ENCODE peak calls at places on chromosome 6, in ten cellular contexts. G is tibial artery, Y is adrenal gland, U is uterus, V is psoas muscle, D is endodermal cell, I is lower lobe of right lung, P is PC-3, C is right lobe of liver, M is esophagus squamous epithelium. T is an unnamed sample. For H3K36me3, the result is how much of the 10 kb centered on the place peaks cover.

GRCh38 chr6:106125925-106126435 is 39.8 kb downstream of the PRDM1 start:
- DNase-seq in M (no peak), Y (no peak), V (no peak), D (no peak), U (no peak), I (no peak), C (no peak), P (no peak), G (no peak), T (no peak)

GRCh38 chr6:11258260-11259237 is 26.1 kb upstream of the NEDD9 start:
- DNase-seq in V (no peak), M (no peak), Y (no peak), P (no peak), D (peak), C (no peak), U (no peak), G (no peak), I (no peak), T (no peak)

GRCh38 chr6:131733376-131734016 is 22.7 kb upstream of the CTAGE9 start:
- DNase-seq in D (no peak), V (no peak), Y (no peak), C (no peak), G (no peak), M (no peak), P (no peak), U (peak), I (no peak), T (no peak)

GRCh38 chr6:37160922-37161778 is 8.8 kb upstream of the PIM1 start:
- DNase-seq in Y (no peak), M (no peak), C (no peak), G (no peak), D (no peak), U (no peak), I (no peak), V (no peak), P (peak), T (no peak)

GRCh38 chr6:108133594-108134179 is 32.1 kb upstream of the NR2E1 start:
- DNase-seq in D (peak), U (peak), M (no peak), I (peak), Y (peak), P (peak), G (no peak), V (peak), C (peak), T (no peak)

GRCh38 chr6:47135772-47136171 is 93.6 kb upstream of the ADGRF1 start:
- DNase-seq in C (no peak), G (no peak), P (peak), I (no peak), D (no peak), V (no peak), U (no peak), M (no peak), Y (no peak), T (no peak)

GRCh38 chr6:95448208-95448607 is 129.1 kb upstream of the MANEA start:
- DNase-seq in G (no peak), V (no peak), C (no peak), D (no peak), Y (no peak), M (no peak), P (no peak), I (no peak), U (no peak), T (no peak)

GRCh38 chr6:45253457-45253856 is 74.7 kb upstream of the RUNX2 start:
- DNase-seq in D (no peak), U (no peak), G (no peak), V (no peak), C (no peak), Y (no peak), M (no peak), I (no peak), P (no peak), T (no peak)

GRCh38 chr6:139882977-139883728 is 508.7 kb upstream of the CITED2 start:
- DNase-seq in I (no peak), G (no peak), C (no peak), M (no peak), U (no peak), V (no peak), D (peak), P (peak), Y (no peak), T (no peak)

GRCh38 chr6:33678932-33679478 is 32.5 kb downstream of the UQCC2 start:
- DNase-seq in G (no peak), P (no peak), M (no peak), V (no peak), I (no peak), U (no peak), C (no peak), D (no peak), Y (no peak), T (no peak)

GRCh38 chr6:127366281-127367022 is 23.0 kb upstream of the ECHDC1 start:
- DNase-seq in M (no peak), Y (peak), U (no peak), V (no peak), G (peak), D (peak), P (peak), I (no peak), C (no peak), T (no peak)

GRCh38 chr6:99354983-99355382 is 5.5 kb upstream of the FAXC start:
- DNase-seq in Y (no peak), D (no peak), I (no peak), V (no peak), C (no peak), M (no peak), P (no peak), G (no peak), U (no peak), T (no peak)

GRCh38 chr6:19333936-19334335 is 503.2 kb upstream of the ID4 start:
- DNase-seq in M (no peak), D (no peak), C (no peak), G (no peak), I (no peak), Y (no peak), U (no peak), V (no peak), P (peak), T (no peak)

GRCh38 chr6:40268166-40268958 is 318.8 kb downstream of the LRFN2 start:
- DNase-seq in M (no peak), C (no peak), Y (no peak), V (no peak), I (no peak), D (no peak), U (no peak), P (no peak), G (no peak), T (no peak)

GRCh38 chr6:112833546-112834215 is 486.6 kb downstream of the RFPL4B start:
- DNase-seq in M (no peak), P (no peak), I (no peak), C (no peak), Y (no peak), G (no peak), V (no peak), D (no peak), U (no peak), T (no peak)

GRCh38 chr6:138491020-138491419 is 8.3 kb downstream of the NHSL1 start:
- DNase-seq in V (no peak), M (no peak), Y (no peak), C (no peak), P (no peak), G (no peak), D (no peak), I (no peak), U (no peak), T (no peak)

GRCh38 chr6:101015541-101015940 is 134.4 kb upstream of the ASCC3 start:
- DNase-seq in Y (no peak), C (no peak), M (no peak), V (no peak), D (no peak), U (no peak), I (no peak), G (no peak), P (no peak), T (no peak)

GRCh38 chr6:149130093-149130872 is 187.2 kb upstream of the TAB2 start:
- DNase-seq in U (no peak), I (no peak), G (no peak), V (no peak), Y (no peak), M (no peak), C (no peak), P (peak), D (no peak), T (no peak)

GRCh38 chr6:19838442-19839236 is 1.5 kb downstream of the ID4 start:
- DNase-seq in U (peak), Y (no peak), D (peak), P (peak), M (no peak), V (peak), I (peak), C (no peak), G (peak), T (no peak)

GRCh38 chr6:120606743-120607142 is 727.5 kb downstream of the TBC1D32 start:
- DNase-seq in D (no peak), U (no peak), M (no peak), G (no peak), C (no peak), V (no peak), I (no peak), P (no peak), Y (no peak), T (no peak)

GRCh38 chr6:24907959-24908358 is 27.8 kb downstream of the RIPOR2 start:
- DNase-seq in G (no peak), Y (no peak), U (no peak), V (no peak), P (no peak), D (no peak), M (no peak), C (no peak), I (no peak), T (no peak)

GRCh38 chr6:6619415-6619814 is 30.9 kb downstream of the LY86 start:
- DNase-seq in C (no peak), D (no peak), Y (no peak), I (no peak), U (no peak), V (no peak), G (no peak), M (no peak), P (no peak), T (no peak)
- TF ChIP-seq CTCF in C (no peak), D (no peak), Y (no peak), I (no peak), U (no peak), V (no peak), G (no peak), M (no peak), P (no peak), T (no peak)

GRCh38 chr6:2969549-2969948 is 1.8 kb downstream of the SERPINB6 start:
- DNase-seq in M (no peak), I (no peak), V (no peak), Y (no peak), G (no peak), P (no peak), D (peak), U (no peak), C (no peak), T (no peak)

GRCh38 chr6:2970753-2971419 is 481 bp downstream of the SERPINB6 start:
- DNase-seq in Y (peak), G (peak), M (peak), U (peak), C (peak), I (peak), P (peak), D (peak), V (peak), T (no peak)

GRCh38 chr6:2968600-2969135 is 2.7 kb downstream of the SERPINB6 start:
- DNase-seq in M (no peak), G (no peak), I (no peak), V (no peak), U (no peak), Y (no peak), P (no peak), D (peak), C (no peak), T (no peak)

GRCh38 chr6:2971420-2972218 is at the start of gene SERPINB6:
- DNase-seq in Y (peak), C (peak), G (peak), I (peak), V (peak), P (peak), M (no peak), U (peak), D (peak), T (peak)

DNA sequence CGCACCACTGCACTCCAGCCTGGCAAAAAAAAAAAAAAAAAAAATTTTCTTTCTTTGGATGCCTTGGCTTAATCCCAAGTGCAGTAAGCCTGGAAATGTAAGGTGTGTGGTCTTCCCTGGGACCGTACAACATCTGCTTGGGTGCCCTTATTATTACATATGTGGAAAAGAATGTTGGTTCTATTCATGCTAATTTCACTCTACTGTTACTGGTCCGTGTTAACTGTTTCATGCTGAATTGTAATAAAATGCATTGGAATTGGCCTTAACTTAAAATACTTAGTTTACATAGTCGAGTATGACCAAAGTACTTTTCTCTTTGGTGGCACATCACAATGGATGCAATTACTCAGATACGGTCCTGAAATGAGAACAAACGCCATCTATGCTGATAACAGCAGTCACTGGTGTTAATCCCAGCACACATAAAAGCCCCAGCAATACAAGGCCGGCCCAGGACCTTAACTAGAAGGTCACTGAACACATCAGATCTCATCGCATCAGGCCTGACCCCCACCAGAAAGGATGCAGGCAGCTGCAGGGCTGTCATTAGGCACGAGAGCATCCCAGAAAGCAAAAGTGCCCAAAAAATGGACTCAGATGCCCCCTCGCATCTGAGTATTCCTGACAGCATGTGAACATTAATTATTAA is 1.2 kb downstream of the SERPINB6 start:
- DNase-seq in G (no peak), C (no peak), Y (no peak), D (peak), I (no peak), U (no peak), P (no peak), M (no peak), V (no peak), T (no peak)
- H3K4me3 ChIP-seq in G (peak), C (peak), Y (no peak), D (peak), I (peak), U (peak), P (peak), M (peak), V (peak), T (peak)

DNA sequence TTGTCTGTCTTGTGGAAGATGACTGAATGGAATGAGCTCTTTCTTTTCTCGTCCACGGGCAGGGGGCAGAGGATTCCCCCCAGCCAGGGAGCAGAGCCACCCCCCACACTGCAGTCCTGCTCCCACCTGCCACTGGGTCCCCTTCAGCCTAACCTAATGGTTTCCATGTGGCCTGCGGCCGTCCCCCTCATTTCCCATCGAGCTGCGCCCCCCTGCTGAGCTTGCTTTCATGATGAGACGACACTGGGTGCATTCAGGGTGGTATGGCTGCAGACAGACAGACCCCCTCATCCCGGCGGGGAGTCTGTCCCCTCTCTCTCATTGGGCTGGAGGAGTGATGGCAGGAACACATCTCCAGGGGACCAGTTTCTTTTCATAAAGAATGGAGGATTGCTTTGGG is 140.8 kb downstream of the DTNBP1 start:
- DNase-seq in Y (peak), G (no peak), M (no peak), V (no peak), C (no peak), I (no peak), U (no peak), P (no peak), D (peak), T (no peak)
- H3K36me3 ChIP-seq in Y (half or more), G (half or more), M (half or more), V (half or more), C (under half), I (half or more), U (under half), P (under half), D (half or more), T (under half)

GRCh38 chr6:56710967-56711366 is 68.3 kb upstream of the DST start:
- DNase-seq in Y (no peak), G (no peak), M (no peak), C (no peak), V (no peak), D (no peak), I (no peak), U (no peak), P (no peak), T (no peak)
- TF ChIP-seq CTCF in Y (no peak), G (no peak), M (no peak), C (no peak), V (no peak), D (peak), I (no peak), U (no peak), P (peak), T (no peak)

DNA sequence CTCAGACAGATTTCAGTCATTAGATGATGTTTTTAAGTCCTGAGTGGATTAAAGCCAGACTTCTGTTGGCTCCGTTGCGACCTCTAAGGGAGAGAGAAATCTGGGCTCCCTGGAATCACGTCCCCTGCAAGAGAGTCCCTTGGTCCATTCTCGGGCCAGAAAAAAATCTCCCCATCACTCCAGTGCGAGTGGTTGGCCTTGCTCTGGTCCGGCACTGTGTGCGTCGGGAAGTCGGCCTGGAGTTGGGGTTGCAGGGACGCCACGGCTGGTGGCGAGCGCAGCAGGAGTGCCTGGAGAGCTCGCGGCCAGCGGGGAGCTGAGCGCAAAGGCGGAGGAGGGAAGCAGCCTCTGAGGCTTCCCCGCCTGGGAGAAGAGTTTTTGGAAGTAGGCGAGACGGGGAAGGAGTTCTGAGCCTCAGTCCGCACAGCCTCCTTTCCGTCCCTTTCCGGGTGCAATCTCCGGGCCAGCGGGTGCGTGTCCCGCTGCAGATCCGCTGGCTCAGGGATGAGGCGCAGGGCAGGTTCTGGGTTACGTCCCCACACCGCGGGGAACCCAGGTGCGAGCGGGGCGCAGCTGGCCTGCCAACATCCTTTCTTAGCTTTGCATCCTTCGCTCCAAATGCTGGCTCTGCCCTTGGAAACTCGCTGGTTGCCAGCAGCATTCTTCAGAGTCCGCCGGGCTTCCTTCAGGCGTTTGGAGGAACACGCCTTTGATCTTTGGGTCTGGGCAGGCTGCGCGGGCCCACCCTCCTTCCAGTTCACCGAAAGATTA is 6.8 kb downstream of the TCF21 start:
- DNase-seq in G (peak), I (no peak), D (peak), P (no peak), M (no peak), C (no peak), Y (no peak), V (peak), U (peak), T (no peak)
- H3K4me3 ChIP-seq in G (peak), I (peak), D (peak), P (no peak), M (peak), C (no peak), Y (no peak), V (peak), U (no peak), T (peak)

DNA sequence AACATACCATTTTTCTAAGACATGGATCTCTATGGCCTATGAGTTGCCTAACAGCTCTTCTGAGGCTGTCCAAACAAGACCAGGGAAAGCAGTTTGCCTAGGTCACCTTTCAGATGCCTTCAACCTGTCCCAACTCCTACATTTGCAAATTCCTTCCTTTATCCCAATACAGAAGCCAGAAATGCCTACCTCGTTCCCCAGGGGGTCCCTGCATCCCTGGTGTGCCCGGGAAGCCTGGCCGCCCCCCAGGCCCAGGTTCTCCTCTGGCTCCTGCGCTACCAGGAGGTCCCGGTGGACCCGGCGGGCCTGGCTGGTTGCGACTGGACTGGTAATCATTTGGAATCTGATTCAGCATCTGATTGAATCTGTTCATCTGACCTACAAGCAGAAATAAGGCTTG is 115.9 kb downstream of the COL12A1 start:
- DNase-seq in Y (no peak), M (no peak), I (no peak), V (no peak), U (no peak), P (no peak), G (no peak), D (no peak), C (no peak), T (no peak)
- H3K36me3 ChIP-seq in Y (under half), M (under half), I (under half), V (under half), U (under half), P (under half), G (under half), D (under half), C (under half), T (under half)

DNA sequence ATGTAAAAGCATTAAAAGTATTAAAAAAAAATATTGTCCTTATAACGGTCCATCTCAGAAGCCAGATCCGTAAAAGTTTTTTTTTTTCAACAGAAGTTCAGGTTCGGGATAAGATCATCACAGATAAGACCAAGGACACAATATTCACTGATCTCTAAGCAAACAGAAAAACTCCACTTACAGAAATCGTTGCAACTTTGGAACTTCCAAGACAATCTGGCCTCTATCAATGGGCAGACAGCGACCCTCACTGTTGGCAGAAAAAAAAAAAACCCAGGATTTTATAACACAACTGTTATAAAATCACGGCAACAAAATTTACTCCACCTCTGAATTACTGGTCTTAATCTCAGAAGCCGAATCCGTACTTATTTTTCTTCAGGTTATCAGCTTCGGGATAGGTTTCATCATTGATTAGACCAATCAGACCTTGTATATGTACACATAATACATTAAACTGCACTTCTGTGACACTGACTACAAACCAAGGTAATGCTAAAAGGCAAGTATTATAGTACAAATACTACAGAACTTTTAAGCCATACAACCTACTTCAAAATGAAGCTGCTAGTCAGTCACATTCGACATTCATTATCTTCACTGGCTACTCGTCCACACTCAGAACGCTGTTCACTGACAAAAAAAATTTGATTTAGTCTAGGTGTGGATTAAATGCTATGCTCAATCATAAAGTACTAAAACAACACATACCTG is 34.7 kb upstream of the SYNCRIP start:
- DNase-seq in M (no peak), Y (no peak), D (no peak), G (no peak), C (no peak), P (no peak), U (no peak), I (no peak), V (no peak), T (no peak)
- TF ChIP-seq CTCF in M (no peak), Y (no peak), D (peak), G (no peak), C (peak), P (no peak), U (peak), I (peak), V (peak), T (no peak)